ENCODE peak calls at places on chromosomes 3 and 15, in nine cellular contexts. N is fibroblast of pulmonary artery, R is astrocyte of the cerebellum, T is spleen, V is cardiac fibroblast, G is H1, K is prostate gland, I is GM06990, P is cardiac muscle cell. Q is an unnamed sample.

GRCh38 chr15:27869697-27870281 is 229.3 kb downstream of the OCA2 start:
- DNase-seq in N (no peak), R (no peak), T (no peak), V (no peak), G (peak; percentile 41), K (no peak), I (no peak), P (no peak), Q (no peak)

GRCh38 chr3:67774676-67775075 is 120.3 kb upstream of the SUCLG2 start:
- DNase-seq in N (no peak), R (no peak), T (no peak), V (no peak), G (no peak), K (no peak), I (no peak), P (no peak), Q (no peak)

GRCh38 chr3:168049366-168049974 is 46.3 kb downstream of the GOLIM4 start:
- DNase-seq in N (peak; percentile 76), R (peak; percentile 70), T (no peak), V (peak; percentile 59), G (no peak), K (peak; percentile 8), I (no peak), P (no peak), Q (peak; percentile 76)

GRCh38 chr3:4524423-4524769 is 31.2 kb downstream of the ITPR1 start:
- DNase-seq in N (peak; percentile 97), R (no peak), T (no peak), V (peak; percentile 84), G (no peak), K (peak; percentile 37), I (no peak), P (no peak), Q (no peak)

GRCh38 chr3:177817746-177818145 is 620.5 kb upstream of the TBL1XR1 start:
- DNase-seq in N (no peak), R (no peak), T (no peak), V (no peak), G (no peak), K (no peak), I (no peak), P (no peak), Q (no peak)

GRCh38 chr3:113287818-113288648 is 76.7 kb downstream of the BOC start:
- DNase-seq in N (peak; percentile 84), R (peak; percentile 67), T (no peak), V (peak; percentile 80), G (peak; percentile 83), K (peak; percentile 60), I (no peak), P (peak; percentile 75), Q (peak; percentile 79)

GRCh38 chr3:13259831-13260230 is 160.3 kb downstream of the NUP210 start:
- DNase-seq in N (no peak), R (no peak), T (no peak), V (no peak), G (no peak), K (no peak), I (no peak), P (no peak), Q (no peak)

GRCh38 chr15:50854594-50855490 is 53.6 kb upstream of the AP4E1 start:
- DNase-seq in N (peak; percentile 6), R (no peak), T (no peak), V (no peak), G (no peak), K (peak; percentile 6), I (peak; percentile 44), P (no peak), Q (no peak)

GRCh38 chr15:48823237-48823636 is 12.4 kb upstream of the CEP152 start:
- DNase-seq in N (no peak), R (peak; percentile 3), T (no peak), V (no peak), G (no peak), K (no peak), I (no peak), P (no peak), Q (peak; percentile 46)

GRCh38 chr3:66748175-66748876 is 247.5 kb upstream of the LRIG1 start:
- DNase-seq in N (no peak), R (no peak), T (no peak), V (no peak), G (no peak), K (no peak), I (no peak), P (peak; percentile 35), Q (no peak)

GRCh38 chr3:179100652-179101051 is 29.0 kb upstream of the ZMAT3 start:
- DNase-seq in N (no peak), R (no peak), T (no peak), V (no peak), G (no peak), K (no peak), I (no peak), P (no peak), Q (peak; percentile 39)

GRCh38 chr3:62365311-62366092 is 7.8 kb downstream of the FEZF2 start:
- DNase-seq in N (no peak), R (no peak), T (no peak), V (no peak), G (peak; percentile 46), K (no peak), I (no peak), P (no peak), Q (no peak)

GRCh38 chr3:194255252-194256039 is 95.7 kb downstream of the CPN2 start:
- DNase-seq in N (peak; percentile 81), R (no peak), T (peak; percentile 91), V (peak; percentile 76), G (peak; percentile 46), K (no peak), I (peak; percentile 70), P (no peak), Q (no peak)

GRCh38 chr15:80996247-80996646 is 4.5 kb upstream of the TLNRD1 start:
- DNase-seq in N (peak; percentile 39), R (no peak), T (no peak), V (peak; percentile 24), G (no peak), K (no peak), I (no peak), P (no peak), Q (no peak)

GRCh38 chr3:178900244-178900643 is 171.4 kb downstream of the ZMAT3 start:
- DNase-seq in N (no peak), R (no peak), T (no peak), V (no peak), G (no peak), K (no peak), I (no peak), P (no peak), Q (no peak)

GRCh38 chr3:161254861-161255260 is 33.8 kb downstream of the NMD3 start:
- DNase-seq in N (no peak), R (no peak), T (no peak), V (no peak), G (no peak), K (no peak), I (no peak), P (no peak), Q (no peak)

GRCh38 chr3:123755085-123755484 is 129.0 kb downstream of the MYLK start:
- DNase-seq in N (no peak), R (no peak), T (no peak), V (no peak), G (peak; percentile 31), K (peak; percentile 49), I (no peak), P (no peak), Q (no peak)
- H3K4me3 ChIP-seq in N (no peak overlapping the region), R (no peak overlapping the region), T (no peak overlapping the region), V (no peak overlapping the region), G (no peak overlapping the region), K (no peak overlapping the region), I (no peak overlapping the region), P (no peak overlapping the region), Q (no peak overlapping the region)

GRCh38 chr3:29152379-29152778 is 128.5 kb upstream of the RBMS3 start:
- DNase-seq in N (no peak), R (no peak), T (no peak), V (peak; percentile 21), G (no peak), K (no peak), I (no peak), P (no peak), Q (no peak)
- TF ChIP-seq CTCF in N (no peak), R (no peak), T (no peak), V (peak; percentile 7), G (peak; percentile 39), K (no peak), I (no peak), P (no peak), Q (peak; percentile 17)

GRCh38 chr15:45249125-45249780 is 2.8 kb upstream of the SLC28A2 start:
- DNase-seq in N (no peak), R (no peak), T (no peak), V (no peak), G (no peak), K (no peak), I (no peak), P (no peak), Q (no peak)

GRCh38 chr15:45251888-45252287 is at the start of gene SLC28A2:
- DNase-seq in N (no peak), R (no peak), T (no peak), V (no peak), G (no peak), K (no peak), I (no peak), P (no peak), Q (no peak)

GRCh38 chr15:45254405-45255293 is 2.6 kb downstream of the SLC28A2 start:
- DNase-seq in N (peak; percentile 9), R (no peak), T (no peak), V (no peak), G (no peak), K (no peak), I (no peak), P (no peak), Q (no peak)

DNA sequence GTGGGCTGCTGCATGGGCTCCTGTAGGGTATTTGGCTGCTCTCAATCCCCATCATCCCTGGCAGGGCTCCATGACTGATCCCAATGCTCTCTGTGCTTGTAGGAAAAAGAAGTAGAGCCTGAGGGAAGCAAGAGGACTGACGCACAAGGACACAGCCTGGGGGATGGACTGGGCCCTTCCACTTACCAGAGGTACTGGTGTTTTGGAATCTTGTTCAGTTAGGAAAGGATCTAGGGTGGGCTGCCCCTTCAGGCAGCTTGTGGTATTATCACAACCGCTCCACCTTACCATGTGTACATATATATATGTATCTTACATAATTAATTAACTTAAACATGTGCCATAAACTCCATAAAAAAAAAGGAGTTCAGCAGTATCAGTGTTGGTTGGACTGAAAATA is 1.3 kb downstream of the SLC28A2 start:
- DNase-seq in N (no peak), R (no peak), T (no peak), V (no peak), G (peak; percentile 47), K (no peak), I (no peak), P (no peak), Q (no peak)
- H3K4me3 ChIP-seq in N (no peak overlapping the region), R (no peak overlapping the region), T (no peak overlapping the region), V (no peak overlapping the region), G (no peak overlapping the region), K (no peak overlapping the region), I (no peak overlapping the region), P (no peak overlapping the region), Q (no peak overlapping the region)

GRCh38 chr3:64617610-64618009 is 70.2 kb downstream of the ADAMTS9 start:
- DNase-seq in N (no peak), R (no peak), T (no peak), V (no peak), G (no peak), K (no peak), I (no peak), P (no peak), Q (no peak)

GRCh38 chr3:64612082-64612860 is 75.5 kb downstream of the ADAMTS9 start:
- DNase-seq in N (peak; percentile 88), R (no peak), T (no peak), V (peak; percentile 88), G (no peak), K (no peak), I (no peak), P (peak; percentile 85), Q (no peak)

GRCh38 chr3:64616953-64617352 is 70.8 kb downstream of the ADAMTS9 start:
- DNase-seq in N (peak; percentile 11), R (no peak), T (no peak), V (peak; percentile 14), G (no peak), K (no peak), I (no peak), P (no peak), Q (no peak)

GRCh38 chr3:64612916-64613526 is 74.8 kb downstream of the ADAMTS9 start:
- DNase-seq in N (no peak), R (no peak), T (no peak), V (peak; percentile 5), G (no peak), K (no peak), I (no peak), P (peak; percentile 59), Q (no peak)
- TF ChIP-seq CTCF in N (no peak), R (no peak), T (no peak), V (no peak), G (no peak), K (no peak), I (no peak), P (no peak), Q (no peak)